ENCODE peak calls at places on chromosomes 4 and X, in nine cellular contexts. Y is adrenal gland, S is BE2C, G is aorta, M is mammary epithelial cell, W is pancreas, T is endothelial cell of umbilical vein, B is psoas muscle, Q is mucosa of descending colon. O is an unnamed sample. For H3K36me3, the result is how much of the 10 kb centered on the place peaks cover.

GRCh38 chr4:169005453-169006099 is 4.5 kb downstream of the CBR4 start:
- DNase-seq in Y (no peak), S (no peak), G (no peak), M (no peak), W (no peak), T (no peak), B (no peak), Q (no peak), O (no peak)

GRCh38 chr4:18020671-18021469 is 685 bp downstream of the LCORL start:
- DNase-seq in Y (peak), S (peak), G (peak), M (peak), W (peak), T (peak), B (peak), Q (peak), O (peak)

GRCh38 chr4:104915864-104916263 is 230.8 kb upstream of the TET2 start:
- DNase-seq in Y (no peak), S (no peak), G (no peak), M (no peak), W (no peak), T (no peak), B (no peak), Q (no peak), O (peak)

GRCh38 chr4:136812100-136812880 is 720.0 kb downstream of the PCDH18 start:
- DNase-seq in Y (no peak), S (no peak), G (no peak), M (no peak), W (peak), T (no peak), B (peak), Q (no peak), O (no peak)

GRCh38 chrX:38882894-38883620 is 81.8 kb downstream of the MID1IP1 start:
- DNase-seq in Y (no peak), S (no peak), G (no peak), M (peak), W (no peak), T (peak), B (no peak), Q (no peak), O (no peak)

GRCh38 chrX:1534321-1535168 is 2.4 kb downstream of the P2RY8 start:
- DNase-seq in Y (peak), S (no peak), G (no peak), M (no peak), W (no peak), T (no peak), B (no peak), Q (no peak), O (no peak)

GRCh38 chr4:1987721-1988326 is 20.9 kb downstream of the NELFA start:
- DNase-seq in Y (no peak), S (no peak), G (no peak), M (no peak), W (no peak), T (no peak), B (no peak), Q (no peak), O (no peak)

GRCh38 chr4:57039345-57039744 is 60.6 kb downstream of the POLR2B start:
- DNase-seq in Y (no peak), S (no peak), G (no peak), M (peak), W (no peak), T (no peak), B (no peak), Q (no peak), O (no peak)

GRCh38 chrX:100913111-100913510 is 15.6 kb downstream of the XKRX start:
- DNase-seq in Y (no peak), S (no peak), G (no peak), M (no peak), W (no peak), T (no peak), B (no peak), Q (no peak), O (no peak)

GRCh38 chr4:17310269-17310652 is 201.6 kb downstream of the QDPR start:
- DNase-seq in Y (no peak), S (no peak), G (no peak), M (no peak), W (no peak), T (no peak), B (no peak), Q (no peak), O (no peak)

GRCh38 chr4:132071815-132072214 is 1077.3 kb upstream of the PCDH10 start:
- DNase-seq in Y (no peak), S (no peak), G (no peak), M (peak), W (no peak), T (peak), B (no peak), Q (no peak), O (no peak)

GRCh38 chr4:26048378-26048882 is 134.4 kb downstream of the SMIM20 start:
- DNase-seq in Y (peak), S (no peak), G (peak), M (no peak), W (no peak), T (peak), B (peak), Q (no peak), O (no peak)

GRCh38 chr4:123547167-123547817 is 150.7 kb downstream of the SPRY1 start:
- DNase-seq in Y (no peak), S (no peak), G (no peak), M (peak), W (peak), T (no peak), B (no peak), Q (peak), O (no peak)

GRCh38 chrX:65522739-65523372 is 11.7 kb downstream of the LAS1L start:
- DNase-seq in Y (no peak), S (no peak), G (no peak), M (peak), W (no peak), T (no peak), B (no peak), Q (no peak), O (no peak)

GRCh38 chrX:70313503-70313902 is 23.6 kb downstream of the KIF4A start:
- DNase-seq in Y (no peak), S (no peak), G (no peak), M (no peak), W (no peak), T (no peak), B (no peak), Q (no peak), O (no peak)

GRCh38 chrX:152601848-152602616 is 35.7 kb upstream of the GABRQ start:
- DNase-seq in Y (no peak), S (peak), G (no peak), M (peak), W (no peak), T (no peak), B (no peak), Q (no peak), O (peak)

GRCh38 chr4:121072836-121073362 is 564 bp upstream of the NDNF start:
- DNase-seq in Y (no peak), S (peak), G (peak), M (no peak), W (no peak), T (peak), B (no peak), Q (peak), O (no peak)

GRCh38 chrX:98068210-98068609 is 1184.5 kb downstream of the RPA4 start:
- DNase-seq in Y (no peak), S (no peak), G (no peak), M (no peak), W (no peak), T (no peak), B (no peak), Q (no peak), O (no peak)

GRCh38 chrX:46294234-46294633 is 251.0 kb downstream of the ZNF674 start:
- DNase-seq in Y (no peak), S (no peak), G (no peak), M (no peak), W (no peak), T (no peak), B (no peak), Q (no peak), O (no peak)

GRCh38 chrX:16239211-16239610 is 71.9 kb downstream of the MAGEB17 start:
- DNase-seq in Y (no peak), S (no peak), G (no peak), M (peak), W (no peak), T (no peak), B (no peak), Q (no peak), O (no peak)

GRCh38 chrX:15129412-15129811 is 140.5 kb downstream of the ASB9 start:
- DNase-seq in Y (no peak), S (no peak), G (no peak), M (no peak), W (no peak), T (no peak), B (no peak), Q (no peak), O (no peak)

GRCh38 chr4:73311428-73311827 is 52.8 kb upstream of the ANKRD17 start:
- DNase-seq in Y (no peak), S (no peak), G (no peak), M (peak), W (no peak), T (peak), B (no peak), Q (no peak), O (peak)

GRCh38 chr4:99462875-99463464 is 27.8 kb upstream of the ADH7 start:
- DNase-seq in Y (peak), S (peak), G (no peak), M (peak), W (peak), T (peak), B (no peak), Q (peak), O (peak)

GRCh38 chrX:110992611-110993010 is 103.4 kb upstream of the PAK3 start:
- DNase-seq in Y (peak), S (peak), G (no peak), M (peak), W (no peak), T (no peak), B (no peak), Q (no peak), O (peak)

GRCh38 chrX:71671043-71671829 is 3.9 kb downstream of the LOC101059915 start:
- DNase-seq in Y (no peak), S (no peak), G (no peak), M (peak), W (no peak), T (no peak), B (no peak), Q (no peak), O (no peak)

GRCh38 chr4:33940281-33940680 is 2304.0 kb downstream of the ARAP2 start:
- DNase-seq in Y (no peak), S (no peak), G (no peak), M (no peak), W (no peak), T (no peak), B (no peak), Q (no peak), O (no peak)

GRCh38 chr4:118005883-118006282 is 28.4 kb upstream of the NDST3 start:
- DNase-seq in Y (no peak), S (no peak), G (no peak), M (no peak), W (no peak), T (no peak), B (no peak), Q (no peak), O (no peak)

GRCh38 chr4:19224820-19225219 is 1026.9 kb upstream of the SLIT2 start:
- DNase-seq in Y (no peak), S (no peak), G (no peak), M (no peak), W (no peak), T (peak), B (no peak), Q (no peak), O (peak)

GRCh38 chr4:47784222-47784621 is 53.6 kb downstream of the CORIN start:
- DNase-seq in Y (no peak), S (no peak), G (no peak), M (peak), W (no peak), T (peak), B (no peak), Q (no peak), O (no peak)

GRCh38 chrX:23884427-23885024 is 23.2 kb downstream of the APOO start:
- DNase-seq in Y (no peak), S (no peak), G (no peak), M (peak), W (no peak), T (no peak), B (no peak), Q (no peak), O (no peak)

GRCh38 chrX:130108647-130109428 is 1.5 kb downstream of the ELF4 start:
- DNase-seq in Y (no peak), S (no peak), G (peak), M (peak), W (no peak), T (no peak), B (peak), Q (peak), O (peak)

GRCh38 chr4:88964450-88964849 is 92.5 kb downstream of the FAM13A start:
- DNase-seq in Y (no peak), S (no peak), G (no peak), M (peak), W (no peak), T (peak), B (no peak), Q (no peak), O (no peak)

GRCh38 chrX:56793533-56794320 is 64.7 kb downstream of the NBDY start:
- DNase-seq in Y (peak), S (no peak), G (peak), M (no peak), W (no peak), T (peak), B (peak), Q (no peak), O (peak)

GRCh38 chrX:153957224-153957623 is 12.8 kb upstream of the RENBP start:
- DNase-seq in Y (no peak), S (no peak), G (no peak), M (no peak), W (peak), T (no peak), B (no peak), Q (no peak), O (no peak)

GRCh38 chr4:57061395-57061794 is 48.8 kb downstream of the IGFBP7 start:
- DNase-seq in Y (no peak), S (no peak), G (no peak), M (peak), W (no peak), T (no peak), B (no peak), Q (no peak), O (no peak)

GRCh38 chr4:41120297-41121217 is 93.8 kb downstream of the APBB2 start:
- DNase-seq in Y (peak), S (no peak), G (peak), M (peak), W (no peak), T (peak), B (peak), Q (no peak), O (no peak)

GRCh38 chrX:49037883-49038475 is 5.2 kb downstream of the TFE3 start:
- DNase-seq in Y (no peak), S (no peak), G (no peak), M (no peak), W (no peak), T (no peak), B (no peak), Q (no peak), O (no peak)
- H3K36me3 ChIP-seq in Y (under half), S (under half), G (under half), M (under half), W (under half), T (under half), B (under half), Q (under half), O (half or more)

GRCh38 chr4:119179011-119179410 is 33.5 kb upstream of the USP53 start:
- DNase-seq in Y (no peak), S (no peak), G (no peak), M (no peak), W (no peak), T (no peak), B (no peak), Q (no peak), O (no peak)
- H3K36me3 ChIP-seq in Y (under half), S (under half), G (under half), M (under half), W (under half), T (under half), B (under half), Q (under half), O (under half)

GRCh38 chr4:127709456-127709855 is 20.7 kb upstream of the SLC25A31 start:
- DNase-seq in Y (no peak), S (no peak), G (no peak), M (peak), W (no peak), T (no peak), B (no peak), Q (no peak), O (no peak)

GRCh38 chr4:127708985-127709384 is 21.2 kb upstream of the SLC25A31 start:
- DNase-seq in Y (peak), S (no peak), G (no peak), M (peak), W (no peak), T (peak), B (no peak), Q (no peak), O (no peak)
- H3K36me3 ChIP-seq in Y (under half), S (under half), G (under half), M (under half), W (under half), T (under half), B (under half), Q (under half), O (under half)

GRCh38 chrX:49111846-49112245 is 11.7 kb downstream of the GPKOW start:
- DNase-seq in Y (no peak), S (no peak), G (no peak), M (no peak), W (no peak), T (no peak), B (no peak), Q (no peak), O (no peak)
- H3K36me3 ChIP-seq in Y (under half), S (under half), G (under half), M (under half), W (under half), T (under half), B (under half), Q (under half), O (under half)

GRCh38 chr4:93066746-93067145 is 761.8 kb upstream of the ATOH1 start:
- DNase-seq in Y (no peak), S (no peak), G (no peak), M (peak), W (no peak), T (no peak), B (no peak), Q (no peak), O (no peak)
- H3K36me3 ChIP-seq in Y (under half), S (under half), G (under half), M (under half), W (under half), T (under half), B (under half), Q (under half), O (under half)

GRCh38 chr4:8129136-8129535 is 29.5 kb downstream of the ABLIM2 start:
- DNase-seq in Y (no peak), S (no peak), G (no peak), M (no peak), W (peak), T (no peak), B (peak), Q (no peak), O (no peak)
- H3K36me3 ChIP-seq in Y (under half), S (under half), G (under half), M (under half), W (under half), T (under half), B (under half), Q (under half), O (under half)